ENCODE peak calls at places on chromosomes 3 and 15, in five cellular contexts. One of them, this sample, is unnamed. For H3K36me3, the result is how much of the 10 kb centered on the place peaks cover.

GRCh38 chr3:44342191-44342790 is 3.7 kb downstream of the TCAIM start:
- DNase-seq in astrocyte: peak
- DNase-seq in endodermal cell: no peak
- DNase-seq in HepG2: no peak
- DNase-seq in kidney: no peak
- DNase-seq in this sample: no peak

GRCh38 chr3:8443829-8444791 is 57.5 kb upstream of the LMCD1 start:
- DNase-seq in astrocyte: peak
- DNase-seq in endodermal cell: peak
- DNase-seq in HepG2: peak
- DNase-seq in kidney: peak
- DNase-seq in this sample: peak

GRCh38 chr3:176041812-176042211 is 1155.5 kb downstream of the TBL1XR1 start:
- DNase-seq in astrocyte: peak
- DNase-seq in endodermal cell: no peak
- DNase-seq in HepG2: no peak
- DNase-seq in kidney: no peak
- DNase-seq in this sample: no peak

GRCh38 chr3:45992133-45992729 is 3.4 kb downstream of the FYCO1 start:
- DNase-seq in astrocyte: no peak
- DNase-seq in endodermal cell: no peak
- DNase-seq in HepG2: no peak
- DNase-seq in kidney: no peak
- DNase-seq in this sample: no peak

GRCh38 chr3:154274345-154274744 is 49.9 kb downstream of the DHX36 start:
- DNase-seq in astrocyte: no peak
- DNase-seq in endodermal cell: no peak
- DNase-seq in HepG2: no peak
- DNase-seq in kidney: no peak
- DNase-seq in this sample: no peak

GRCh38 chr3:126414406-126414805 is 19.7 kb downstream of the CFAP100 start:
- DNase-seq in astrocyte: no peak
- DNase-seq in endodermal cell: no peak
- DNase-seq in HepG2: no peak
- DNase-seq in kidney: no peak
- DNase-seq in this sample: no peak

GRCh38 chr15:85929786-85930185 is 135.1 kb upstream of the KLHL25 start:
- DNase-seq in astrocyte: peak
- DNase-seq in endodermal cell: no peak
- DNase-seq in HepG2: no peak
- DNase-seq in kidney: no peak
- DNase-seq in this sample: no peak

GRCh38 chr15:22908830-22909229 is 70.4 kb downstream of the NIPA2 start:
- DNase-seq in astrocyte: no peak
- DNase-seq in endodermal cell: no peak
- DNase-seq in HepG2: no peak
- DNase-seq in kidney: no peak
- DNase-seq in this sample: no peak

GRCh38 chr3:195758721-195759353 is 38.1 kb downstream of the MUC20 start:
- DNase-seq in astrocyte: no peak
- DNase-seq in endodermal cell: no peak
- DNase-seq in HepG2: no peak
- DNase-seq in kidney: no peak
- DNase-seq in this sample: no peak

GRCh38 chr15:43329222-43329959 is 982 bp downstream of the LCMT2 start:
- DNase-seq in astrocyte: peak
- DNase-seq in endodermal cell: peak
- DNase-seq in HepG2: no peak
- DNase-seq in kidney: no peak
- DNase-seq in this sample: peak

GRCh38 chr3:136682740-136683312 is 69.4 kb downstream of the STAG1 start:
- DNase-seq in astrocyte: no peak
- DNase-seq in endodermal cell: no peak
- DNase-seq in HepG2: no peak
- DNase-seq in kidney: no peak
- DNase-seq in this sample: no peak

GRCh38 chr3:34973586-34973985 is 665.7 kb upstream of the ARPP21 start:
- DNase-seq in astrocyte: no peak
- DNase-seq in endodermal cell: no peak
- DNase-seq in HepG2: no peak
- DNase-seq in kidney: no peak
- DNase-seq in this sample: no peak

GRCh38 chr15:33639968-33640367 is 328.3 kb upstream of the CHRM5 start:
- DNase-seq in astrocyte: no peak
- DNase-seq in endodermal cell: no peak
- DNase-seq in HepG2: no peak
- DNase-seq in kidney: no peak
- DNase-seq in this sample: no peak

GRCh38 chr15:77811270-77811669 is 178.6 kb upstream of the LINGO1 start:
- DNase-seq in astrocyte: no peak
- DNase-seq in endodermal cell: peak
- DNase-seq in HepG2: no peak
- DNase-seq in kidney: no peak
- DNase-seq in this sample: no peak

GRCh38 chr3:136752046-136752326 is 192 bp downstream of the STAG1 start:
- DNase-seq in astrocyte: no peak
- DNase-seq in endodermal cell: no peak
- DNase-seq in HepG2: no peak
- DNase-seq in kidney: no peak
- DNase-seq in this sample: no peak

GRCh38 chr3:29494305-29495036 is 213.6 kb downstream of the RBMS3 start:
- DNase-seq in astrocyte: no peak
- DNase-seq in endodermal cell: no peak
- DNase-seq in HepG2: no peak
- DNase-seq in kidney: no peak
- DNase-seq in this sample: no peak

GRCh38 chr3:197137741-197138140 is 108.1 kb upstream of the MELTF start:
- DNase-seq in astrocyte: no peak
- DNase-seq in endodermal cell: no peak
- DNase-seq in HepG2: no peak
- DNase-seq in kidney: no peak
- DNase-seq in this sample: no peak

GRCh38 chr3:30604566-30604965 is 1.8 kb upstream of the TGFBR2 start:
- DNase-seq in astrocyte: no peak
- DNase-seq in endodermal cell: no peak
- DNase-seq in HepG2: no peak
- DNase-seq in kidney: no peak
- DNase-seq in this sample: no peak

GRCh38 chr3:145865329-145865904 is 295.6 kb downstream of the PLOD2 start:
- DNase-seq in astrocyte: peak
- DNase-seq in endodermal cell: no peak
- DNase-seq in HepG2: no peak
- DNase-seq in kidney: no peak
- DNase-seq in this sample: no peak

GRCh38 chr15:67068724-67069400 is 3.5 kb downstream of the SMAD3 start:
- DNase-seq in astrocyte: no peak
- DNase-seq in endodermal cell: no peak
- DNase-seq in HepG2: no peak
- DNase-seq in kidney: no peak
- DNase-seq in this sample: no peak

GRCh38 chr3:114706591-114707224 is 412.9 kb downstream of the TIGIT start:
- DNase-seq in astrocyte: peak
- DNase-seq in endodermal cell: peak
- DNase-seq in HepG2: peak
- DNase-seq in kidney: no peak
- DNase-seq in this sample: peak

GRCh38 chr3:6179761-6180160 is 681.2 kb upstream of the GRM7 start:
- DNase-seq in astrocyte: peak
- DNase-seq in endodermal cell: no peak
- DNase-seq in HepG2: no peak
- DNase-seq in kidney: no peak
- DNase-seq in this sample: no peak

GRCh38 chr3:63585927-63586326 is 66.5 kb upstream of the SNTN start:
- DNase-seq in astrocyte: no peak
- DNase-seq in endodermal cell: no peak
- DNase-seq in HepG2: no peak
- DNase-seq in kidney: no peak
- DNase-seq in this sample: no peak

GRCh38 chr15:40439461-40440299 is 1.1 kb upstream of the BAHD1 start:
- DNase-seq in astrocyte: no peak
- DNase-seq in endodermal cell: peak
- DNase-seq in HepG2: peak
- DNase-seq in kidney: no peak
- DNase-seq in this sample: peak

GRCh38 chr3:113091417-113091816 is 100.6 kb downstream of the GTPBP8 start:
- DNase-seq in astrocyte: no peak
- DNase-seq in endodermal cell: no peak
- DNase-seq in HepG2: no peak
- DNase-seq in kidney: no peak
- DNase-seq in this sample: no peak

GRCh38 chr3:113088616-113089015 is 97.8 kb downstream of the GTPBP8 start:
- DNase-seq in astrocyte: no peak
- DNase-seq in endodermal cell: no peak
- DNase-seq in HepG2: no peak
- DNase-seq in kidney: no peak
- DNase-seq in this sample: no peak

GRCh38 chr3:113084777-113085176 is 94.0 kb downstream of the GTPBP8 start:
- DNase-seq in astrocyte: peak
- DNase-seq in endodermal cell: no peak
- DNase-seq in HepG2: no peak
- DNase-seq in kidney: no peak
- DNase-seq in this sample: no peak

GRCh38 chr3:113092746-113093145 is 102.0 kb downstream of the GTPBP8 start:
- DNase-seq in astrocyte: no peak
- DNase-seq in endodermal cell: no peak
- DNase-seq in HepG2: no peak
- DNase-seq in kidney: no peak
- DNase-seq in this sample: no peak

DNA sequence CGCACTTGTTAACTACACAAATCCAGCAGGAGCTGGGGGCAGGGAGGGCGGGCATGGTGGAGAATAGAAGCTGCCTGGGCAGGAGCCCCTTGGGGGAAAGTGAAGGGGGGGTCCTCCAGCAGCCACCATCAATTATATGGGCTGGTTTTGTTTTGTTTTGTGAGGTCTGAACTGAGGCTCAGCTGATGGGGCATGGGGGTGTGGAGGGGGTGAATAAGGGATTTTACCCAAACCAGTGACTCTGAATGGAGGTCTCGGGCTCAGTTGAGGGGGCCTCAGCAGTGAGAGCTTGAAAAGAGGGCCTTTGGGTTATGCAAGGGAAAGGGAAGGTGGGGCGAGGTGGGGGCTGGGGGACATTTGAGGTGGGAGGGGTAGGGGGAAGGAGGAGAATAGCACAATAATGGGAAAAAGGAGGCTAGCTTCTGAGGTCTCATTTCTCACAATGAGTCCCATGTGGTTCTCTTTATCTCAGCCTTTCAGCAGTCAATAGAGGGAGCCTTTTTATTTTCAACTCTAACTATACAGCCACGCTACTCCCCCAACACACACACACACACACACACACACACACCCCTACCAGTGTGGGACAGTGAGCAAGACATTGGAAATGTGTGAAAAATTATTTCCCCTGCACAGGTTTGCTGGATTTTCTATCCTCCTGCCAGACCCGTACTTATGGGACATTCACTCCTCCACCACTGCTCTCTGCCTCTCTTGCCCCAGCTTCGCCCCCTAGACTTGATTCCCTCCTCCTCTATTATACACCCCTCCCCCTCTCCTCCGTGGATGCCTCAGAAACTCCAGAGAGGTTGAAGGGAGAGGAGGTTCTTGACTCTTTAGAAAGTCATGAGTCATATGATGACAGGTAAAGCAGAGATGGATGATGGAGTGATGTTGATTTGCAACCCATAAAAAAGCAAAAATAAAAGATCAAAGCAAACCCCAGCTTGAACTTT is 96.0 kb downstream of the GTPBP8 start:
- DNase-seq in astrocyte: peak
- DNase-seq in endodermal cell: no peak
- DNase-seq in HepG2: peak
- DNase-seq in kidney: no peak
- DNase-seq in this sample: no peak
- TF ChIP-seq CTCF in astrocyte: no peak
- TF ChIP-seq CTCF in endodermal cell: no peak
- TF ChIP-seq CTCF in HepG2: no peak
- TF ChIP-seq CTCF in kidney: no peak
- TF ChIP-seq CTCF in this sample: no peak

GRCh38 chr3:191424871-191425270 is 36.1 kb upstream of the PYDC2 start:
- DNase-seq in astrocyte: no peak
- DNase-seq in endodermal cell: no peak
- DNase-seq in HepG2: no peak
- DNase-seq in kidney: no peak
- DNase-seq in this sample: no peak
- H3K9ac ChIP-seq in astrocyte: no peak
- H3K9ac ChIP-seq in endodermal cell: no peak
- H3K9ac ChIP-seq in HepG2: no peak
- H3K9ac ChIP-seq in kidney: no peak
- H3K9ac ChIP-seq in this sample: no peak

DNA sequence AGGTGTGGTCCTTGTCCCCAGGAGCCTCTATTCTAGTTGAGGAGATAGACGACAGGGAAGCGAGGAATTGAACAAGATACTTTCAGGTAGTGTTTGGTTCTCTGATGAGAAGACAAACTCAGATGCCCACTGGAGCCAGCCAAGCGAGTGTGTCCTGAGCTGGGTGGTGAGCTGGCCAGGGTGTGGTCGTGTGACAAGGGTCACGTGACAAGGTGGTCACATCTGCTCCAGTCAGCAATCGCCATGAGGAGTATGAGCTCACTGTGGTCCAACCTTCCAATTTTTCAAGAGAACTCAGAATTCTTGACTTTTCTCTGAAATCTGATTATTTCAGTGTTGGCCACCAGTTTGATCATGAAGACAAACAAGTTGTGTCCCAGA is 39.5 kb downstream of the SLC6A6 start:
- DNase-seq in astrocyte: no peak
- DNase-seq in endodermal cell: no peak
- DNase-seq in HepG2: no peak
- DNase-seq in kidney: no peak
- DNase-seq in this sample: no peak
- H3K36me3 ChIP-seq in astrocyte: under half
- H3K36me3 ChIP-seq in endodermal cell: under half
- H3K36me3 ChIP-seq in HepG2: under half
- H3K36me3 ChIP-seq in kidney: under half
- H3K36me3 ChIP-seq in this sample: under half

DNA sequence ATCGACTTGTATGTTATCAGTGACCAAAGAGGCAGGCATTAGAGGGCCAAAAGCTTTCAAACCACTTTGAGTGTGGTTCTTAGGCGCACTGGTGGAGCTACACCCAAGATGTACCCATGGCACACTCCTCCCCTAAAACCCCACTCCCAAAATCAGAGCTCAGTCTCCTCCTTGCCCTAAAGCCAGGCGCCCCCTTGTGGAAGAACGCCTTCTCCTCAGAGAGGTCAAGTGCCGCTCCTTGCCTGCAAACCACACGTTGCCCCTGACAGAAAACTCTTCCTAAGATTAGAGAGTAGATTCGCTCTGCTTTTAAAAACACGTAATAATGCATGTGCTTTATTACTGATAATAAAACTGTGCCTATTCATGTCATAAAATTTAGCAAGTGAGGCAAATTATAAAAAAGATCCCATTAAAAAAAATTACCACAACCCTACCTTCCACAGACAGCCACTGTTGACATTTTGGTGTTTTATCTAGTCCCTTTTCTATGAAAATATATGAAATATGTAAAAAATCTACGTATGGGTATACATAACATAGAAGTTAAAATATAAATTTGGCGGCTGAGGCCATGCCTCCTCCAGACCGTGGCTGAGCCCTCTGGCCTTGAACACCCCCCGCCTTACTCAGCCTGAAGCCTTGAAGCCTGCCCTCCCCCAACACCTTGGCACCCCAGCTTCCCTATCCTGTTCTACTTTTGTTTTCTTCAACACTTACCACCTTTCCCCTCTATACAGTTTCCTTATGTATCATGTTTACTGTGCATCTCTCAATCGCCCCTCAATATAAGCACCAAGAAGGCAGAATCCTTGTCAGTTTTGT is 33.5 kb downstream of the BCL2L10 start:
- DNase-seq in astrocyte: no peak
- DNase-seq in endodermal cell: peak
- DNase-seq in HepG2: peak
- DNase-seq in kidney: peak
- DNase-seq in this sample: peak
- TF ChIP-seq CTCF in astrocyte: peak
- TF ChIP-seq CTCF in endodermal cell: peak
- TF ChIP-seq CTCF in HepG2: peak
- TF ChIP-seq CTCF in kidney: peak
- TF ChIP-seq CTCF in this sample: peak

This sample was measured in colonic mucosa.